ENCODE peak calls at places on chromosomes 12 and 14, in four cellular contexts. K is K562, R is endothelial cell of umbilical vein, H is keratinocyte. C is an unnamed sample.
A peak's percentile ranks its signal among the peaks of the same experiment; 100 is the strongest.

GRCh38 chr14:99524804-99525698 is 43.8 kb downstream of the CCNK start:
- DNase-seq in K (no peak), R (peak; percentile 24), H (no peak), C (peak; percentile 59)

GRCh38 chr14:89056394-89056793 is 231.9 kb downstream of the TTC8 start:
- DNase-seq in K (no peak), R (no peak), H (no peak), C (no peak)

GRCh38 chr12:85179680-85180300 is 100.2 kb upstream of the ALX1 start:
- DNase-seq in K (no peak), R (peak; percentile 95), H (no peak), C (peak; percentile 0)

GRCh38 chr12:27260746-27261145 is 16.7 kb downstream of the STK38L start:
- DNase-seq in K (no peak), R (peak; percentile 30), H (no peak), C (peak; percentile 53)

GRCh38 chr14:42057176-42057575 is 450.5 kb downstream of the LRFN5 start:
- DNase-seq in K (no peak), R (no peak), H (no peak), C (peak; percentile 14)

GRCh38 chr12:108337235-108338223 is 1.6 kb downstream of the CMKLR1 start:
- DNase-seq in K (peak; percentile 89), R (peak; percentile 33), H (no peak), C (peak; percentile 8)

GRCh38 chr12:28242888-28243633 is 52.8 kb downstream of the CCDC91 start:
- DNase-seq in K (peak; percentile 60), R (peak; percentile 47), H (no peak), C (peak; percentile 16)

GRCh38 chr14:29906256-29906885 is 21.3 kb downstream of the PRKD1 start:
- DNase-seq in K (no peak), R (peak; percentile 60), H (no peak), C (peak; percentile 71)

GRCh38 chr12:25744334-25744733 is 191.3 kb upstream of the LMNTD1 start:
- DNase-seq in K (no peak), R (no peak), H (no peak), C (peak; percentile 80)

GRCh38 chr12:116552750-116553383 is 6.3 kb upstream of the MAP1LC3B2 start:
- DNase-seq in K (no peak), R (no peak), H (no peak), C (no peak)

DNA sequence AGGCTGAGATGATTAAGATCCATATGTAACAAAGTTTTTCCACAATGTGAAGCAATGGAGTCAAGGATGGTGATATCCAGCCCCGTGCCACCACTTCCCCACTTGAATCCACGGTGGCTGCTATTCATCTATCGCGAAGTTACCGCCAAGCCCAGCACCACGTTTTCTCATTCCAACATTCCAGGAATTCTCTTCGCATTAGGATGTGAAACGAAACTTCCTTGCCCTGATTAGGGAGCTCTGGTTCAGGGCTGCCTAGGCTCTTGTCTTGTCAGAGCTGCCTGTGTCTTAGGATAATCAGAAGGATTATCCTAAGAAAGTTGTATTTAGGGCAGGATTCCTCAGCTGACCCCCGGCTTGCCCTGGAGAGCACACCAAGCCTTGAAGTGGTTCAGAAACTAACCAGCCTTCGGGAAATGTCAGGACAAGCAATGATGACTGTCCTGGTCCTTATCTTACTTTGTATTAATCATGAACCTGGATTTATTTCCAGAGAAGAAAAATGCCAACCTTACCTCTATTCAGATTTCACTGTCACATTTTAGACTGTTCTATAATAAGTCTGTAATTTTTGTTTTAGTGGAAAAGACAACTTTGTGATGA is 114.8 kb upstream of the PCED1B start:
- DNase-seq in K (no peak), R (peak; percentile 36), H (no peak), C (peak; percentile 64)
- H3K9me1 ChIP-seq in K (no peaks in the 10 kb centered on the region), R (no peaks in the 10 kb centered on the region), H (no peaks in the 10 kb centered on the region), C (peaks cover 5% of the 10 kb centered on the region)

GRCh38 chr14:74963178-74963704 is 7.8 kb upstream of the PGF start:
- DNase-seq in K (no peak), R (no peak), H (no peak), C (no peak)

GRCh38 chr14:74960702-74961101 is 5.3 kb upstream of the PGF start:
- DNase-seq in K (no peak), R (no peak), H (no peak), C (no peak)

GRCh38 chr14:74962493-74962892 is 7.1 kb upstream of the PGF start:
- DNase-seq in K (no peak), R (no peak), H (no peak), C (no peak)

GRCh38 chr14:74961238-74961911 is 6.0 kb upstream of the PGF start:
- DNase-seq in K (no peak), R (no peak), H (no peak), C (no peak)

GRCh38 chr14:74962059-74962458 is 6.7 kb upstream of the PGF start:
- DNase-seq in K (no peak), R (no peak), H (no peak), C (no peak)
- H3K4me2 ChIP-seq in K (no peak overlapping the region), R (no peak overlapping the region), H (no peak overlapping the region), C (no peak overlapping the region)

DNA sequence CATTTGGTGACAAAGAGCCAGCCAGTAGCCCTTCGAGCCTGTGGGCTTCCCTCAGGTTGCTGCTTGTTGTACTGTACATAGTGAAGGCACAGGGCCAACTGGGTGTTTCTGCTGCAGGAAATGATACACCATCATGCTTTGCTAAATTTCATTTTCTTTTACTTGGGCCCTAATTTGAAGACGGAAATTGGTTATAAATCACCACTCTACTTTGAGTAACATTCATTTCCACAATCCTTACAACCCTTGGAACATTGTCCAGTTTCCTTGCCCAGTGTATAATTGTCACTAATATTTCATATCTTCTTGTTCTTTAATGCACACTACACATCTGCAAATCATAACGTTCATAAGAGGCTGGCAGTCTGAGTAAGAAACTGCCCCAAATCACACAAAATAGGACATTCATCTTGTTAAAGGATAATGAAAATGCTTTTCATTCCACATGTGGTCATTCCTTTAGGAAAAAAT is 30.2 kb downstream of the MSRB3 start:
- DNase-seq in K (no peak), R (peak; percentile 93), H (no peak), C (peak; percentile 45)
- H3K9me1 ChIP-seq in K (no peaks in the 10 kb centered on the region), R (no peaks in the 10 kb centered on the region), H (no peaks in the 10 kb centered on the region), C (peaks cover 6% of the 10 kb centered on the region)

GRCh38 chr12:120940799-120941198 is 36.6 kb upstream of the SPPL3 start:
- DNase-seq in K (no peak), R (no peak), H (no peak), C (peak; percentile 11)

GRCh38 chr12:120941412-120941811 is 36.9 kb upstream of the HNF1A start:
- DNase-seq in K (no peak), R (no peak), H (no peak), C (no peak)

GRCh38 chr12:120939954-120940353 is 35.8 kb upstream of the SPPL3 start:
- DNase-seq in K (no peak), R (no peak), H (no peak), C (no peak)

GRCh38 chr12:120939523-120939922 is 35.4 kb upstream of the SPPL3 start:
- DNase-seq in K (no peak), R (no peak), H (no peak), C (no peak)

GRCh38 chr12:120941846-120942405 is 36.4 kb upstream of the HNF1A start:
- DNase-seq in K (no peak), R (no peak), H (no peak), C (no peak)
- H3K4me2 ChIP-seq in K (no peak overlapping the region), R (no peak overlapping the region), H (no peak overlapping the region), C (no peak overlapping the region)

C was measured in IMR-90.